ENCODE peak calls at places on chromosomes 2 and 18, in five cellular contexts. A is NCI-H1930; M is LoVo; W is activated CD4-positive, alpha-beta T cell treated with anti-CD3 and anti-CD28 coated beads, Interleukin-2, amount 50 U/mL, for 1 hour; P is T-helper 1 cell. I is an unnamed sample.
A peak's percentile ranks its signal among the peaks of the same experiment; 100 is the strongest.

GRCh38 chr2:126359494-126359893 is 296.5 kb upstream of the GYPC start:
- DNase-seq in A (no peak), M (no peak), W (no peak), P (no peak), I (no peak)

GRCh38 chr2:48292429-48292828 is 237.5 kb upstream of the STON1 start:
- DNase-seq in A (no peak), M (no peak), W (no peak), P (no peak), I (no peak)

GRCh38 chr18:67290421-67290820 is 226.1 kb downstream of the DSEL start:
- DNase-seq in A (no peak), M (no peak), W (no peak), P (no peak), I (no peak)

GRCh38 chr18:11245889-11246288 is 96.5 kb upstream of the PIEZO2 start:
- DNase-seq in A (no peak), M (no peak), W (no peak), P (no peak), I (no peak)

GRCh38 chr2:30084915-30085314 is 61.9 kb upstream of the YPEL5 start:
- DNase-seq in A (no peak), M (no peak), W (no peak), P (no peak), I (no peak)

GRCh38 chr2:236871500-236872001 is 214.1 kb upstream of the COPS8 start:
- DNase-seq in A (no peak), M (peak; percentile 16), W (no peak), P (no peak), I (no peak)

GRCh38 chr2:112579280-112579679 is 5.1 kb upstream of the CHCHD5 start:
- DNase-seq in A (no peak), M (peak; percentile 9), W (no peak), P (no peak), I (no peak)

GRCh38 chr2:62277688-62278087 is 81.8 kb downstream of the B3GNT2 start:
- DNase-seq in A (no peak), M (no peak), W (no peak), P (no peak), I (no peak)

GRCh38 chr2:224952942-224953657 is 89.2 kb downstream of the DOCK10 start:
- DNase-seq in A (no peak), M (no peak), W (peak; percentile 16), P (no peak), I (no peak)

GRCh38 chr2:111036042-111036441 is 84.7 kb upstream of the BCL2L11 start:
- DNase-seq in A (no peak), M (no peak), W (no peak), P (no peak), I (no peak)

GRCh38 chr2:217166241-217166640 is 306.4 kb upstream of the TNP1 start:
- DNase-seq in A (no peak), M (peak; percentile 37), W (no peak), P (no peak), I (no peak)

GRCh38 chr2:230634146-230634545 is 78.5 kb upstream of the CAB39 start:
- DNase-seq in A (no peak), M (no peak), W (no peak), P (no peak), I (no peak)

GRCh38 chr2:121705390-121705789 is 31.3 kb downstream of the NIFK start:
- DNase-seq in A (no peak), M (no peak), W (no peak), P (no peak), I (no peak)

GRCh38 chr2:12556762-12557161 is 160.0 kb upstream of the TRIB2 start:
- DNase-seq in A (no peak), M (no peak), W (peak; percentile 6), P (no peak), I (no peak)

GRCh38 chr2:159712929-159713575 is 746 bp downstream of the MARCHF7 start:
- DNase-seq in A (no peak), M (no peak), W (no peak), P (no peak), I (no peak)

GRCh38 chr18:1104265-1104792 is 199.7 kb downstream of the ADCYAP1 start:
- DNase-seq in A (no peak), M (no peak), W (no peak), P (no peak), I (no peak)

GRCh38 chr2:240419321-240419720 is 16.1 kb upstream of the GPC1 start:
- DNase-seq in A (no peak), M (no peak), W (no peak), P (no peak), I (no peak)

GRCh38 chr18:4765401-4765800 is 310.3 kb upstream of the DLGAP1 start:
- DNase-seq in A (no peak), M (no peak), W (no peak), P (no peak), I (no peak)

GRCh38 chr2:216689397-216689796 is 6.0 kb downstream of the IGFBP5 start:
- DNase-seq in A (no peak), M (no peak), W (no peak), P (no peak), I (peak; percentile 24)

GRCh38 chr2:48448274-48449061 is 81.5 kb upstream of the STON1 start:
- DNase-seq in A (no peak), M (no peak), W (no peak), P (no peak), I (no peak)

GRCh38 chr2:182824056-182824758 is 42.2 kb downstream of the FRZB start:
- DNase-seq in A (no peak), M (no peak), W (no peak), P (no peak), I (no peak)

GRCh38 chr2:189161894-189162293 is 17.7 kb downstream of the COL5A2 start:
- DNase-seq in A (no peak), M (no peak), W (no peak), P (no peak), I (no peak)

I was measured in ovary.